ENCODE peak calls at places on chromosomes 1 and 21, in seven cellular contexts. P, W, V, A, Y, X and M are unnamed samples.

GRCh38 chr1:103162360-103162759 is 54.0 kb upstream of the COL11A1 start:
- ATAC-seq in P (no peak), W (no peak), V (no peak), A (no peak), Y (no peak), X (no peak), M (no peak)

GRCh38 chr1:35377553-35377952 is 109.0 kb downstream of the ZMYM4 start:
- ATAC-seq in P (no peak), W (no peak), V (no peak), A (no peak), Y (no peak), X (no peak), M (no peak)

GRCh38 chr1:25550155-25550506 is 6.7 kb downstream of the LDLRAP1 start:
- ATAC-seq in P (peak; percentile 10), W (no peak), V (no peak), A (no peak), Y (no peak), X (no peak), M (peak; percentile 43)

GRCh38 chr1:94239796-94240195 is 2.4 kb upstream of the ARHGAP29 start:
- ATAC-seq in P (no peak), W (no peak), V (no peak), A (no peak), Y (no peak), X (no peak), M (no peak)

GRCh38 chr1:15159166-15159555 is 5.6 kb downstream of the TMEM51 start:
- ATAC-seq in P (no peak), W (no peak), V (no peak), A (no peak), Y (no peak), X (no peak), M (no peak)

GRCh38 chr1:4027492-4028138 is 127.5 kb upstream of the C1orf174 start:
- ATAC-seq in P (no peak), W (no peak), V (peak; percentile 52), A (no peak), Y (peak; percentile 94), X (peak; percentile 98), M (no peak)

GRCh38 chr1:233951804-233952203 is 47.3 kb downstream of the SLC35F3 start:
- ATAC-seq in P (no peak), W (no peak), V (no peak), A (no peak), Y (no peak), X (no peak), M (no peak)

GRCh38 chr1:61502011-61502410 is 222.9 kb downstream of the TM2D1 start:
- ATAC-seq in P (no peak), W (no peak), V (no peak), A (no peak), Y (no peak), X (no peak), M (no peak)

GRCh38 chr1:150017206-150017750 is 6.8 kb upstream of the OTUD7B start:
- ATAC-seq in P (peak; percentile 79), W (peak; percentile 45), V (no peak), A (peak; percentile 20), Y (no peak), X (no peak), M (peak; percentile 97)

GRCh38 chr21:38478782-38479181 is 19.5 kb downstream of the ERG start:
- ATAC-seq in P (no peak), W (no peak), V (no peak), A (no peak), Y (no peak), X (peak; percentile 70), M (peak; percentile 85)

GRCh38 chr21:46171996-46172862 is 12.0 kb downstream of the SPATC1L start:
- ATAC-seq in P (no peak), W (no peak), V (no peak), A (peak; percentile 52), Y (peak; percentile 62), X (peak; percentile 46), M (no peak)

GRCh38 chr21:36487641-36488307 is 7.9 kb upstream of the CLDN14 start:
- ATAC-seq in P (no peak), W (no peak), V (no peak), A (no peak), Y (no peak), X (no peak), M (peak; percentile 66)

GRCh38 chr1:27521336-27522147 is 31.6 kb upstream of the WASF2 start:
- ATAC-seq in P (no peak), W (peak; percentile 27), V (peak; percentile 46), A (peak; percentile 21), Y (no peak), X (no peak), M (no peak)

GRCh38 chr1:243213045-243213787 is 41.9 kb downstream of the CEP170 start:
- ATAC-seq in P (no peak), W (peak; percentile 73), V (no peak), A (peak; percentile 70), Y (no peak), X (no peak), M (no peak)

GRCh38 chr1:117695796-117696505 is 90.1 kb downstream of the TENT5C start:
- ATAC-seq in P (no peak), W (peak; percentile 86), V (no peak), A (peak; percentile 87), Y (no peak), X (no peak), M (no peak)

GRCh38 chr21:44375281-44375651 is 21.8 kb downstream of the TRPM2 start:
- ATAC-seq in P (no peak), W (peak; percentile 22), V (peak; percentile 42), A (no peak), Y (no peak), X (peak; percentile 84), M (no peak)

GRCh38 chr1:215292906-215293305 is 210.4 kb downstream of the KCNK2 start:
- ATAC-seq in P (no peak), W (no peak), V (no peak), A (no peak), Y (no peak), X (no peak), M (no peak)

GRCh38 chr1:29363536-29363935 is 127.2 kb downstream of the PTPRU start:
- ATAC-seq in P (no peak), W (no peak), V (no peak), A (no peak), Y (no peak), X (no peak), M (no peak)